ENCODE peak calls at places on chromosomes 5 and 9, in six cellular contexts. O is GM12878, J is H1, H is K562, L is HCT116, Y is HepG2. G is an unnamed sample.

GRCh38 chr5:57302164-57302563 is 128.3 kb downstream of the GPBP1 start:
- DNase-seq in J (no peak), Y (peak), L (peak), H (no peak), O (peak), G (no peak)

GRCh38 chr5:143985832-143986485 is 174.0 kb downstream of the HMHB1 start:
- DNase-seq in L (no peak), J (no peak), O (no peak), H (no peak), Y (no peak), G (no peak)

GRCh38 chr9:83346655-83347393 is 191.4 kb downstream of the FRMD3 start:
- DNase-seq in J (no peak), O (no peak), L (no peak), H (no peak), Y (no peak), G (no peak)

GRCh38 chr9:73780916-73781315 is 629.3 kb downstream of the ANXA1 start:
- DNase-seq in J (no peak), H (no peak), L (no peak), O (no peak), Y (no peak), G (no peak)

GRCh38 chr9:27204578-27204977 is 92.4 kb downstream of the EQTN start:
- DNase-seq in J (no peak), O (no peak), H (no peak), Y (no peak), L (no peak), G (no peak)

GRCh38 chr5:72459089-72459661 is 48.0 kb downstream of the ZNF366 start:
- DNase-seq in O (peak), Y (no peak), J (no peak), H (no peak), L (no peak), G (no peak)

GRCh38 chr5:168844566-168845296 is 265.6 kb upstream of the PANK3 start:
- DNase-seq in J (no peak), L (no peak), Y (no peak), H (no peak), O (no peak), G (no peak)

GRCh38 chr9:34628656-34629491 is at the start of gene ARID3C:
- DNase-seq in L (no peak), O (no peak), J (no peak), H (peak), Y (no peak), G (peak)

GRCh38 chr5:109691248-109691574 is 1.5 kb downstream of the MAN2A1 start:
- DNase-seq in J (no peak), L (no peak), H (no peak), Y (no peak), O (no peak), G (no peak)

GRCh38 chr9:87958591-87958990 is 15.7 kb downstream of the CDK20 start:
- DNase-seq in L (no peak), Y (no peak), O (no peak), J (no peak), H (no peak), G (no peak)

GRCh38 chr5:57432876-57433275 is 49.7 kb downstream of the ACTBL2 start:
- DNase-seq in O (no peak), H (peak), L (peak), Y (peak), J (no peak), G (peak)

GRCh38 chr9:9746826-9747225 is 866.0 kb downstream of the PTPRD start:
- DNase-seq in J (no peak), H (no peak), Y (no peak), O (no peak), L (no peak), G (no peak)

GRCh38 chr9:87290241-87290700 is 207.4 kb upstream of the DAPK1 start:
- DNase-seq in J (no peak), H (no peak), O (no peak), L (no peak), Y (no peak), G (peak)

GRCh38 chr9:2017459-2018161 is 2.5 kb downstream of the SMARCA2 start:
- DNase-seq in L (no peak), O (no peak), J (no peak), Y (peak), H (peak), G (peak)

GRCh38 chr9:130835441-130836298 is 616 bp downstream of the ABL1 start:
- DNase-seq in L (no peak), O (no peak), H (peak), Y (no peak), J (no peak), G (peak)

GRCh38 chr9:98379572-98379971 is 124.1 kb upstream of the TBC1D2 start:
- DNase-seq in L (no peak), J (no peak), O (no peak), Y (no peak), H (no peak), G (no peak)

GRCh38 chr5:154542581-154542980 is 64.6 kb upstream of the HAND1 start:
- DNase-seq in Y (no peak), L (no peak), J (no peak), O (no peak), H (no peak), G (no peak)

GRCh38 chr9:37126214-37126788 is 5.9 kb downstream of the ZCCHC7 start:
- DNase-seq in Y (no peak), L (no peak), J (no peak), H (no peak), O (no peak), G (no peak)

GRCh38 chr9:35828716-35829083 is at the start of gene FAM221B:
- DNase-seq in H (no peak), L (no peak), J (no peak), O (no peak), Y (no peak), G (no peak)

GRCh38 chr5:100505984-100506670 is 29.0 kb upstream of the FAM174A start:
- DNase-seq in Y (no peak), J (no peak), O (no peak), H (no peak), L (peak), G (no peak)

GRCh38 chr5:126794157-126794828 is 17.4 kb downstream of the LMNB1 start:
- DNase-seq in J (no peak), O (no peak), Y (no peak), H (no peak), L (no peak), G (no peak)

GRCh38 chr9:18361621-18362020 is 112.3 kb upstream of the ADAMTSL1 start:
- DNase-seq in O (no peak), J (no peak), H (no peak), Y (no peak), L (no peak), G (no peak)

GRCh38 chr9:138103824-138104206 is 226.2 kb downstream of the CACNA1B start:
- DNase-seq in J (no peak), L (no peak), O (no peak), Y (no peak), H (no peak), G (no peak)

GRCh38 chr9:98457696-98458370 is 202.4 kb upstream of the TBC1D2 start:
- DNase-seq in L (no peak), Y (no peak), O (no peak), J (no peak), H (no peak), G (no peak)

GRCh38 chr5:54229041-54229780 is 81.2 kb downstream of the ARL15 start:
- DNase-seq in H (peak), O (no peak), Y (peak), J (no peak), L (peak), G (peak)

GRCh38 chr5:111993242-111993641 is 236.2 kb upstream of the NREP start:
- DNase-seq in J (no peak), Y (no peak), O (no peak), H (no peak), L (no peak), G (no peak)

GRCh38 chr5:3428355-3428754 is 167.3 kb upstream of the IRX1 start:
- DNase-seq in H (no peak), J (no peak), L (no peak), O (no peak), Y (no peak), G (no peak)

GRCh38 chr9:88737876-88738275 is 202.9 kb downstream of the NXNL2 start:
- DNase-seq in H (no peak), J (no peak), L (no peak), O (no peak), Y (no peak), G (no peak)

GRCh38 chr5:1012316-1012841 is 3.8 kb downstream of the NKD2 start:
- DNase-seq in L (no peak), Y (no peak), O (no peak), H (no peak), J (no peak), G (no peak)

GRCh38 chr9:105834404-105834803 is 140.1 kb downstream of the TMEM38B start:
- DNase-seq in Y (no peak), J (no peak), H (no peak), O (no peak), L (no peak), G (no peak)
- TF ChIP-seq JUND in Y (no peak), J (no peak), H (no peak), O (no peak), L (no peak), G (no peak)

GRCh38 chr5:150587016-150587415 is 53.4 kb upstream of the SYNPO start:
- DNase-seq in J (no peak), O (no peak), Y (no peak), H (no peak), L (no peak), G (no peak)

GRCh38 chr5:150587830-150588494 is 52.5 kb upstream of the SYNPO start:
- DNase-seq in J (no peak), L (no peak), H (no peak), O (no peak), Y (no peak), G (no peak)

GRCh38 chr5:150588495-150588890 is 52.0 kb upstream of the SYNPO start:
- DNase-seq in H (no peak), Y (no peak), J (no peak), L (no peak), O (no peak), G (no peak)

GRCh38 chr5:150590979-150591411 is 49.5 kb upstream of the SYNPO start:
- DNase-seq in H (no peak), O (no peak), Y (no peak), L (no peak), J (no peak), G (no peak)

GRCh38 chr5:150589791-150590601 is 50.5 kb upstream of the SYNPO start:
- DNase-seq in Y (peak), L (no peak), O (peak), H (peak), J (peak), G (peak)
- TF ChIP-seq JUND in Y (no peak), L (no peak), O (no peak), H (no peak), J (no peak), G (no peak)

GRCh38 chr9:108207611-108208051 is 648.2 kb downstream of the ACTL7B start:
- DNase-seq in Y (no peak), H (no peak), J (no peak), L (no peak), O (no peak), G (no peak)
- TF ChIP-seq JUND in Y (no peak), H (no peak), J (no peak), L (no peak), O (no peak), G (no peak)

GRCh38 chr9:78676623-78677022 is 379.7 kb downstream of the PSAT1 start:
- DNase-seq in Y (no peak), L (no peak), J (no peak), O (no peak), H (no peak), G (no peak)

GRCh38 chr9:78677326-78677725 is 380.4 kb downstream of the PSAT1 start:
- DNase-seq in J (no peak), H (no peak), O (no peak), L (no peak), Y (no peak), G (no peak)

GRCh38 chr9:78678901-78679300 is 382.0 kb downstream of the PSAT1 start:
- DNase-seq in L (no peak), O (no peak), J (no peak), H (no peak), Y (no peak), G (no peak)

GRCh38 chr9:78682206-78682605 is 385.3 kb downstream of the PSAT1 start:
- DNase-seq in J (no peak), O (no peak), L (no peak), Y (no peak), H (no peak), G (no peak)

DNA sequence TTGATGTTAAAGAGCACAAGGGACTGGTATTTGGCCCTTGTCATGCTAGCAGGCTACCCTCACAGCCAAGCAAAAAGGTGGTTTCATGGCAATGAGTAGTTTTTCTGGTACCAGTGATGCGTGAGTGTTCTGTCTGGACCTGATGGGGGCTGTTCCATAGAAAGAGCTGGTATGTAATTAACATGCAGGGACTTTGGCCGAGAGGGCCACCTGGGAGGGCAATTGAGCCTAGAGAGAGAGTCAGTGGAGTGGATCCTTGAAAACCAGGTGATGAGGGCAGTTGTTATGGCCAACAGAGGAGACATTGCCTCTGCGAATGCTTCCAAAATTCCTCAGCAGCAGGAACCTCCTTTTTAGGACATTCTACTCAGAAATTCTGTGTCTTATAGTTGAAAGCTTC is 383.3 kb downstream of the PSAT1 start:
- DNase-seq in Y (no peak), O (no peak), J (no peak), L (no peak), H (no peak), G (no peak)
- TF ChIP-seq JUND in Y (no peak), O (no peak), J (no peak), L (no peak), H (no peak), G (no peak)

GRCh38 chr5:80805038-80805437 is 150.3 kb upstream of the DHFR start:
- DNase-seq in J (no peak), L (no peak), H (no peak), O (no peak), Y (no peak), G (no peak)

GRCh38 chr5:80809451-80809850 is 150.7 kb upstream of the RASGRF2 start:
- DNase-seq in Y (no peak), H (no peak), L (no peak), J (no peak), O (no peak), G (no peak)

GRCh38 chr5:80806929-80807328 is 152.1 kb upstream of the DHFR start:
- DNase-seq in O (no peak), J (no peak), Y (no peak), H (no peak), L (no peak), G (no peak)

DNA sequence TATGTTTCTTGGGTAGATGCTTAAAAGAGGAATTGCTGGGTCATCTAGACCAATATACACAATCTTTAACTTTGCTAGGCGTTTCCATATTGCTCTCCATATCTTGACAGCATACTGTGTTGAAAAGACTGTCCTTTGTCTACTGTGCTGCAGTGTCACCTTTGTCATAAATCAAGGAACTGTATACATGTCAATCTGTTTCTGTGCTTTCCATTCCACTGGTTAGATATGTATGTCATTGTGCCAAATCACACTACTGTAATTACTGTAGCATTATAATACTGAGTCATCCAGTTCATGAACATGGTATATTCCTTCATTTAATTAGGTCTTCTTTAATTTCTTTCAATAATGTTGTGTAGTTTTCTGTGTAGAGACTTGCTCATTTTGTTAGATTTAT is 149.7 kb upstream of the RASGRF2 start:
- DNase-seq in J (no peak), Y (no peak), L (no peak), O (no peak), H (no peak), G (no peak)
- TF ChIP-seq JUND in J (no peak), Y (no peak), L (no peak), O (no peak), H (no peak), G (no peak)

GRCh38 chr9:13033959-13034695 is 245.4 kb downstream of the MPDZ start:
- DNase-seq in O (no peak), Y (peak), J (peak), H (peak), L (peak), G (peak)
- TF ChIP-seq JUND in O (no peak), Y (no peak), J (no peak), H (no peak), L (no peak), G (peak)

DNA sequence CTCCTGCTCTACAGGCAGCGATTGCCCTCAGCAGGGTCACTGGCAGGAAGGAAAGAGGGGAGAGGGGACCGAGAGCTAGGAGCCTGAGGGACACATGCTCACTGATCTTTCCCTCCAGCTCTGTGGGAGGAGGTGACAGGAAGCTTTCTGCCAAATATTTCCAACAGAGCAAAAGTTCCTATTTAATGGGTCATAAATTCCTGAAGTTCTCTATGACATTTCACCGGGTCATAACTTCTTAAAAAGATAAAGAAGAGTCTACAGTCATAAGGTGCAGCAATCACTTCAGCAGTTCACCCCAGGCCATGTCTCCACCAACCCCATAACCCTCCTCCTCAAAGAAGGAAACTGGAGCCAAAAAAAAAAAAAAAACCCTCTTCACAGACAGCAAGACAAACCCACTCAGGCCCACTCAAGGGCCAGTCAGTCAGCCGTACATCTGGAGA is 481.1 kb downstream of the NR2F1-AS1 start:
- DNase-seq in J (no peak), Y (no peak), H (no peak), L (no peak), O (no peak), G (no peak)
- TF ChIP-seq JUND in J (no peak), Y (no peak), H (no peak), L (no peak), O (no peak), G (no peak)

GRCh38 chr9:8713149-8713856 is 913.7 kb upstream of the DMAC1 start:
- DNase-seq in J (no peak), H (no peak), L (no peak), O (no peak), Y (no peak), G (no peak)
- TF ChIP-seq JUND in J (no peak), H (no peak), L (no peak), O (no peak), Y (no peak), G (no peak)

DNA sequence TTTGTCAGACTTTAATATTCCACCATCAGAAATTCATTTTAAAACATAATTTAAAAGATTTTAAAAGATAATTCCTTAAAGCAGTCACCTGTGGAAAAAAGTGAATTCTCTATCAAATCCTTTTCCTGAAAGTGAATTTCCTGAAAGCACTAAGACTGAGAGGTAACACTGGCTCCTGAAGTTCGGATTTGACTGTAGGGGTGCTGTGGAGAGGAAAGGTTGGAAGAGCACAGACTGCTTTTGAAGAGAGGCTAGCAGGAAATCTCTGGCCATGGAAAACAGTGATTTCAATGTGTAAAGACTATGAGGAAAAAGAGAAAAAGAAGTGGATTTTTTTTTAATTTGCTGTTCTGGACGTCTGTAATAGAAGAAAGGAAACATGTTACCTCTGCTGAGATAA is 35.7 kb upstream of the TMEM161B start:
- DNase-seq in Y (no peak), H (no peak), J (no peak), L (no peak), O (no peak), G (no peak)
- TF ChIP-seq JUND in Y (no peak), H (no peak), J (no peak), L (no peak), O (no peak), G (no peak)